ENCODE peak calls at places on chromosomes 4 and X, in ten cellular contexts. One of them, this sample, is unnamed.

GRCh38 chrX:123822965-123823364 is 36.9 kb upstream of the XIAP start:
- DNase-seq in CD8-positive, alpha-beta memory T cell: no peak
- DNase-seq in uterus: no peak
- DNase-seq in K562: no peak
- DNase-seq in endodermal cell: no peak
- DNase-seq in H9: no peak
- DNase-seq in lower lobe of right lung: no peak
- DNase-seq in thyroid gland: no peak
- DNase-seq in right cardiac atrium: no peak
- DNase-seq in adrenal gland: no peak
- DNase-seq in this sample: no peak

GRCh38 chr4:94870151-94870550 is 112.4 kb downstream of the BMPR1B start:
- DNase-seq in CD8-positive, alpha-beta memory T cell: no peak
- DNase-seq in uterus: no peak
- DNase-seq in K562: no peak
- DNase-seq in endodermal cell: no peak
- DNase-seq in H9: no peak
- DNase-seq in lower lobe of right lung: no peak
- DNase-seq in thyroid gland: no peak
- DNase-seq in right cardiac atrium: no peak
- DNase-seq in adrenal gland: no peak
- DNase-seq in this sample: no peak

GRCh38 chrX:154046262-154046771 is 26.6 kb upstream of the IRAK1 start:
- DNase-seq in CD8-positive, alpha-beta memory T cell: no peak
- DNase-seq in uterus: peak; percentile 65
- DNase-seq in K562: no peak
- DNase-seq in endodermal cell: no peak
- DNase-seq in H9: no peak
- DNase-seq in lower lobe of right lung: no peak
- DNase-seq in thyroid gland: peak; percentile 54
- DNase-seq in right cardiac atrium: peak; percentile 75
- DNase-seq in adrenal gland: peak; percentile 67
- DNase-seq in this sample: no peak

GRCh38 chrX:10231461-10231860 is 74.7 kb downstream of the CLCN4 start:
- DNase-seq in CD8-positive, alpha-beta memory T cell: no peak
- DNase-seq in uterus: no peak
- DNase-seq in K562: no peak
- DNase-seq in endodermal cell: no peak
- DNase-seq in H9: no peak
- DNase-seq in lower lobe of right lung: no peak
- DNase-seq in thyroid gland: no peak
- DNase-seq in right cardiac atrium: no peak
- DNase-seq in adrenal gland: no peak
- DNase-seq in this sample: no peak

GRCh38 chr4:18869166-18869565 is 847.6 kb upstream of the LCORL start:
- DNase-seq in CD8-positive, alpha-beta memory T cell: no peak
- DNase-seq in uterus: no peak
- DNase-seq in K562: no peak
- DNase-seq in endodermal cell: no peak
- DNase-seq in H9: no peak
- DNase-seq in lower lobe of right lung: no peak
- DNase-seq in thyroid gland: no peak
- DNase-seq in right cardiac atrium: no peak
- DNase-seq in adrenal gland: no peak
- DNase-seq in this sample: no peak

GRCh38 chr4:116500225-116500624 is 585.2 kb downstream of the TRAM1L1 start:
- DNase-seq in CD8-positive, alpha-beta memory T cell: no peak
- DNase-seq in uterus: no peak
- DNase-seq in K562: no peak
- DNase-seq in endodermal cell: no peak
- DNase-seq in H9: no peak
- DNase-seq in lower lobe of right lung: no peak
- DNase-seq in thyroid gland: no peak
- DNase-seq in right cardiac atrium: no peak
- DNase-seq in adrenal gland: no peak
- DNase-seq in this sample: no peak

GRCh38 chr4:37792241-37792640 is 34.2 kb upstream of the PGM2 start:
- DNase-seq in CD8-positive, alpha-beta memory T cell: no peak
- DNase-seq in uterus: no peak
- DNase-seq in K562: no peak
- DNase-seq in endodermal cell: no peak
- DNase-seq in H9: no peak
- DNase-seq in lower lobe of right lung: no peak
- DNase-seq in thyroid gland: no peak
- DNase-seq in right cardiac atrium: no peak
- DNase-seq in adrenal gland: no peak
- DNase-seq in this sample: no peak

GRCh38 chrX:140050906-140051305 is 85.6 kb upstream of the CXorf66 start:
- DNase-seq in CD8-positive, alpha-beta memory T cell: no peak
- DNase-seq in uterus: no peak
- DNase-seq in K562: no peak
- DNase-seq in endodermal cell: no peak
- DNase-seq in H9: no peak
- DNase-seq in lower lobe of right lung: no peak
- DNase-seq in thyroid gland: no peak
- DNase-seq in right cardiac atrium: no peak
- DNase-seq in adrenal gland: no peak
- DNase-seq in this sample: no peak

GRCh38 chr4:48372272-48372671 is 30.9 kb downstream of the SLAIN2 start:
- DNase-seq in CD8-positive, alpha-beta memory T cell: no peak
- DNase-seq in uterus: no peak
- DNase-seq in K562: no peak
- DNase-seq in endodermal cell: no peak
- DNase-seq in H9: no peak
- DNase-seq in lower lobe of right lung: no peak
- DNase-seq in thyroid gland: no peak
- DNase-seq in right cardiac atrium: no peak
- DNase-seq in adrenal gland: no peak
- DNase-seq in this sample: no peak

GRCh38 chrX:7771788-7772438 is 71.1 kb upstream of the VCX start:
- DNase-seq in CD8-positive, alpha-beta memory T cell: no peak
- DNase-seq in uterus: no peak
- DNase-seq in K562: no peak
- DNase-seq in endodermal cell: no peak
- DNase-seq in H9: no peak
- DNase-seq in lower lobe of right lung: no peak
- DNase-seq in thyroid gland: no peak
- DNase-seq in right cardiac atrium: no peak
- DNase-seq in adrenal gland: no peak
- DNase-seq in this sample: no peak

GRCh38 chr4:185202984-185203379 is 818 bp downstream of the CFAP97 start:
- DNase-seq in CD8-positive, alpha-beta memory T cell: peak; percentile 54
- DNase-seq in uterus: no peak
- DNase-seq in K562: no peak
- DNase-seq in endodermal cell: no peak
- DNase-seq in H9: no peak
- DNase-seq in lower lobe of right lung: no peak
- DNase-seq in thyroid gland: peak; percentile 44
- DNase-seq in right cardiac atrium: peak; percentile 49
- DNase-seq in adrenal gland: no peak
- DNase-seq in this sample: no peak

GRCh38 chr4:2868840-2869487 is 25.3 kb downstream of the ADD1 start:
- DNase-seq in CD8-positive, alpha-beta memory T cell: no peak
- DNase-seq in uterus: no peak
- DNase-seq in K562: no peak
- DNase-seq in endodermal cell: no peak
- DNase-seq in H9: no peak
- DNase-seq in lower lobe of right lung: no peak
- DNase-seq in thyroid gland: no peak
- DNase-seq in right cardiac atrium: no peak
- DNase-seq in adrenal gland: no peak
- DNase-seq in this sample: no peak

GRCh38 chr4:121980643-121981042 is 28.8 kb upstream of the TRPC3 start:
- DNase-seq in CD8-positive, alpha-beta memory T cell: no peak
- DNase-seq in uterus: no peak
- DNase-seq in K562: no peak
- DNase-seq in endodermal cell: no peak
- DNase-seq in H9: no peak
- DNase-seq in lower lobe of right lung: no peak
- DNase-seq in thyroid gland: no peak
- DNase-seq in right cardiac atrium: no peak
- DNase-seq in adrenal gland: no peak
- DNase-seq in this sample: no peak

GRCh38 chr4:8419222-8420041 is 21.1 kb downstream of the ACOX3 start:
- DNase-seq in CD8-positive, alpha-beta memory T cell: no peak
- DNase-seq in uterus: no peak
- DNase-seq in K562: no peak
- DNase-seq in endodermal cell: no peak
- DNase-seq in H9: no peak
- DNase-seq in lower lobe of right lung: no peak
- DNase-seq in thyroid gland: peak; percentile 40
- DNase-seq in right cardiac atrium: peak; percentile 69
- DNase-seq in adrenal gland: no peak
- DNase-seq in this sample: no peak

GRCh38 chrX:18076434-18076833 is 144.3 kb downstream of the BEND2 start:
- DNase-seq in CD8-positive, alpha-beta memory T cell: no peak
- DNase-seq in uterus: no peak
- DNase-seq in K562: no peak
- DNase-seq in endodermal cell: no peak
- DNase-seq in H9: no peak
- DNase-seq in lower lobe of right lung: no peak
- DNase-seq in thyroid gland: no peak
- DNase-seq in right cardiac atrium: no peak
- DNase-seq in adrenal gland: no peak
- DNase-seq in this sample: no peak

DNA sequence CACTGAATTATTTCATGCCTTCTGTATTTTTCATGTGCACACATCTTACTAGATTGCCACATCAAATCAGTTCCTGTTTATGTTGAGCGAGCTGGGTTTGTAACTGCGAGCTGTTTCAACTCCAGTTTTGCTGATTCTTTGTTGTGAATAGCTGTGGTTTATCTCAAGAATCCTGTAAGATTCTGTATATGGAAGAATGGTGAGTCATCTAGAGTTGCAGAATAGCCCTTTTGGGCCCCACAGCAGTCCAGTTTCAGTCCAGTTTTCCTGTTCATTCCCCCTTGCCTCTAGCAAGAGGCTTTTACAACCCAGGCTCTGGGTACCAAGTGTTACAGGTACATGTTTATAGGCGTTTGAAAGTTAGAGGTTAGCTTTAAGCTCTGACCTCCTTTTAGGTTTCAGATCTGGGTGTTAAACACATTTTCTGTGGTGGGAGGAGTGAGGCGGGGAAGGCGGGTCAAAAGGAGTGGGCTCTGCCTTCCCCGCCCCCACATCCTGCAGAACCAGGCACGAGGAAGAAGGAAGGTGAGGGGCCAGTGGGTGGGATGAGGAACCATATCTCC is 32.7 kb downstream of the TBC1D14 start:
- DNase-seq in CD8-positive, alpha-beta memory T cell: peak; percentile 58
- DNase-seq in uterus: peak; percentile 51
- DNase-seq in K562: peak; percentile 73
- DNase-seq in endodermal cell: peak; percentile 55
- DNase-seq in H9: no peak
- DNase-seq in lower lobe of right lung: no peak
- DNase-seq in thyroid gland: no peak
- DNase-seq in right cardiac atrium: no peak
- DNase-seq in adrenal gland: no peak
- DNase-seq in this sample: no peak
- H3K4me1 ChIP-seq in CD8-positive, alpha-beta memory T cell: peaks cover 52% of the 10 kb centered on the region
- H3K4me1 ChIP-seq in uterus: no peaks in the 10 kb centered on the region
- H3K4me1 ChIP-seq in K562: peaks cover 36% of the 10 kb centered on the region
- H3K4me1 ChIP-seq in endodermal cell: peaks cover 11% of the 10 kb centered on the region
- H3K4me1 ChIP-seq in H9: peaks cover 22% of the 10 kb centered on the region
- H3K4me1 ChIP-seq in lower lobe of right lung: peaks cover 63% of the 10 kb centered on the region
- H3K4me1 ChIP-seq in thyroid gland: no peaks in the 10 kb centered on the region
- H3K4me1 ChIP-seq in right cardiac atrium: peaks cover 4% of the 10 kb centered on the region
- H3K4me1 ChIP-seq in adrenal gland: peaks cover 61% of the 10 kb centered on the region
- H3K4me1 ChIP-seq in this sample: peaks cover 14% of the 10 kb centered on the region

DNA sequence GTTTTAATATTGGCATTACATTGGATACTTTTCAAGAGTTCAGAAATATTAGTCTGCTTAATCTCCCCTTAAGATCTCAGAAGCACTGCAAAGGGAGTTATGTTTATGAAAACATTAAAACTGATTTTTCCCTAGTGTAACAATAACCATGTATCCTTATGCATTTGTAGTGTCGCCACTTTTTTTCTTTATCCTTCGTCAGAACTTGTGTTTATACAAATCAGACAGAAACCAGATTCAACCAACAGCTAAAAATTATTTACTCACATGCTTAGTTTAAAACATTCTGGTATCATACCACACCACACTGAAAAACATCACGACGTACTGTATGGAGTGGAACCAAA is 1.3 kb downstream of the SETD7 start:
- DNase-seq in CD8-positive, alpha-beta memory T cell: no peak
- DNase-seq in uterus: no peak
- DNase-seq in K562: no peak
- DNase-seq in endodermal cell: no peak
- DNase-seq in H9: no peak
- DNase-seq in lower lobe of right lung: no peak
- DNase-seq in thyroid gland: no peak
- DNase-seq in right cardiac atrium: no peak
- DNase-seq in adrenal gland: no peak
- DNase-seq in this sample: no peak
- H3K4me1 ChIP-seq in CD8-positive, alpha-beta memory T cell: peaks cover 18% of the 10 kb centered on the region
- H3K4me1 ChIP-seq in uterus: no peaks in the 10 kb centered on the region
- H3K4me1 ChIP-seq in K562: peaks cover 6% of the 10 kb centered on the region
- H3K4me1 ChIP-seq in endodermal cell: peaks cover 24% of the 10 kb centered on the region
- H3K4me1 ChIP-seq in H9: no peaks in the 10 kb centered on the region
- H3K4me1 ChIP-seq in lower lobe of right lung: peaks cover 68% of the 10 kb centered on the region
- H3K4me1 ChIP-seq in thyroid gland: peaks cover 27% of the 10 kb centered on the region
- H3K4me1 ChIP-seq in right cardiac atrium: peaks cover 18% of the 10 kb centered on the region
- H3K4me1 ChIP-seq in adrenal gland: peaks cover 50% of the 10 kb centered on the region
- H3K4me1 ChIP-seq in this sample: peaks cover 7% of the 10 kb centered on the region

DNA sequence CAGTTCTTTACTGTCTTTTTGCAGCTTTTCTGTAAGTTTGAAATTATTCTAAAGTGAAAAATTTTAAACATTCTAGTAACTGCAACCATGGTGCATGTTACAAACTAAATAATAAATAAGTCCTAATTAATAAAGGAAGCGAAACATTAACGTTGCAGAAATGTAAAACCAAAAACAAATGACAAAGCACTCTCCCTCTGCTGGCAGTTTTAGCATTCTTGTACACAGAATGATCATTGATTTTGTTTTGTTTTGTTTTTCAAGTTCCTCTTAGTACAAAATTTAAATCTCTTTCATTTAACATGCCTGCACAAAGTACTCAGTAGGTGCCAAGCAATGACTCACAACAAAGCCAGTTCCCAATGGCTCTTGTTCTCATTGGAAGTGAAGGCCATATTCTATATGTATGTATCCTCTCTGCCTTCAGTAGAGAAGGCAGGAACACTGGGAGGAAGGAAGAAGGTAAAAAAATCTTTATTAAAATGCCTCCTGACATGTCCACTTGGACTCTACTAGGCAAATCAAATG is 13.7 kb upstream of the TMSB4X start:
- DNase-seq in CD8-positive, alpha-beta memory T cell: no peak
- DNase-seq in uterus: no peak
- DNase-seq in K562: no peak
- DNase-seq in endodermal cell: no peak
- DNase-seq in H9: no peak
- DNase-seq in lower lobe of right lung: no peak
- DNase-seq in thyroid gland: no peak
- DNase-seq in right cardiac atrium: no peak
- DNase-seq in adrenal gland: no peak
- DNase-seq in this sample: no peak
- H3K4me1 ChIP-seq in CD8-positive, alpha-beta memory T cell: peaks cover 57% of the 10 kb centered on the region
- H3K4me1 ChIP-seq in uterus: no peaks in the 10 kb centered on the region
- H3K4me1 ChIP-seq in K562: peaks cover 42% of the 10 kb centered on the region
- H3K4me1 ChIP-seq in endodermal cell: no peaks in the 10 kb centered on the region
- H3K4me1 ChIP-seq in H9: peaks cover 2% of the 10 kb centered on the region
- H3K4me1 ChIP-seq in lower lobe of right lung: peaks cover 8% of the 10 kb centered on the region
- H3K4me1 ChIP-seq in thyroid gland: no peaks in the 10 kb centered on the region
- H3K4me1 ChIP-seq in right cardiac atrium: no peaks in the 10 kb centered on the region
- H3K4me1 ChIP-seq in adrenal gland: peaks cover 5% of the 10 kb centered on the region
- H3K4me1 ChIP-seq in this sample: peaks cover 11% of the 10 kb centered on the region

GRCh38 chr4:1716065-1716945 is 4.2 kb upstream of the SLBP start:
- DNase-seq in CD8-positive, alpha-beta memory T cell: peak; percentile 17
- DNase-seq in uterus: no peak
- DNase-seq in K562: no peak
- DNase-seq in endodermal cell: peak; percentile 35
- DNase-seq in H9: peak; percentile 27
- DNase-seq in lower lobe of right lung: no peak
- DNase-seq in thyroid gland: no peak
- DNase-seq in right cardiac atrium: no peak
- DNase-seq in adrenal gland: no peak
- DNase-seq in this sample: peak; percentile 47
- H3K4me1 ChIP-seq in CD8-positive, alpha-beta memory T cell: peaks cover 35% of the 10 kb centered on the region
- H3K4me1 ChIP-seq in uterus: peaks cover 14% of the 10 kb centered on the region
- H3K4me1 ChIP-seq in K562: peaks cover 11% of the 10 kb centered on the region
- H3K4me1 ChIP-seq in endodermal cell: peaks cover 3% of the 10 kb centered on the region
- H3K4me1 ChIP-seq in H9: no peaks in the 10 kb centered on the region
- H3K4me1 ChIP-seq in lower lobe of right lung: peaks cover 51% of the 10 kb centered on the region
- H3K4me1 ChIP-seq in thyroid gland: peaks cover 14% of the 10 kb centered on the region
- H3K4me1 ChIP-seq in right cardiac atrium: peaks cover 5% of the 10 kb centered on the region
- H3K4me1 ChIP-seq in adrenal gland: peaks cover 48% of the 10 kb centered on the region
- H3K4me1 ChIP-seq in this sample: no peaks in the 10 kb centered on the region